ENCODE peak calls at places on chromosome 9, in four cellular contexts. Q is SK-N-SH, R is right cardiac atrium, L is A549. Y is an unnamed sample.

GRCh38 chr9:8907863-8908262 is 1108.3 kb upstream of the DMAC1 start:
- DNase-seq in Q (no peak), R (no peak), L (no peak), Y (no peak)

GRCh38 chr9:86246752-86247161 is 12.7 kb downstream of the C9orf153 start:
- DNase-seq in Q (no peak), R (no peak), L (no peak), Y (peak; percentile 25)

GRCh38 chr9:17225407-17225806 is 90.6 kb downstream of the CNTLN start:
- DNase-seq in Q (no peak), R (no peak), L (no peak), Y (no peak)

GRCh38 chr9:76987594-76988200 is 31.8 kb upstream of the FOXB2 start:
- DNase-seq in Q (no peak), R (no peak), L (peak; percentile 38), Y (peak; percentile 59)

GRCh38 chr9:16138961-16139441 is 586.2 kb downstream of the CCDC171 start:
- DNase-seq in Q (no peak), R (peak; percentile 86), L (no peak), Y (no peak)

GRCh38 chr9:94717656-94718225 is 8.8 kb upstream of the AOPEP start:
- DNase-seq in Q (no peak), R (no peak), L (no peak), Y (no peak)

GRCh38 chr9:89112243-89112642 is 66.4 kb downstream of the SHC3 start:
- DNase-seq in Q (no peak), R (no peak), L (no peak), Y (no peak)

GRCh38 chr9:15161744-15162143 is 145.3 kb downstream of the TTC39B start:
- DNase-seq in Q (no peak), R (no peak), L (no peak), Y (no peak)

GRCh38 chr9:120593250-120593954 is 13.4 kb upstream of the CDK5RAP2 start:
- DNase-seq in Q (no peak), R (no peak), L (no peak), Y (no peak)

GRCh38 chr9:129283290-129283691 is 105.2 kb upstream of the IER5L start:
- DNase-seq in Q (no peak), R (no peak), L (no peak), Y (no peak)

GRCh38 chr9:77648458-77649108 is 461 bp upstream of the GNA14 start:
- DNase-seq in Q (no peak), R (peak; percentile 92), L (no peak), Y (peak; percentile 60)

GRCh38 chr9:118222375-118222774 is 518.2 kb downstream of the TLR4 start:
- DNase-seq in Q (no peak), R (no peak), L (no peak), Y (no peak)

DNA sequence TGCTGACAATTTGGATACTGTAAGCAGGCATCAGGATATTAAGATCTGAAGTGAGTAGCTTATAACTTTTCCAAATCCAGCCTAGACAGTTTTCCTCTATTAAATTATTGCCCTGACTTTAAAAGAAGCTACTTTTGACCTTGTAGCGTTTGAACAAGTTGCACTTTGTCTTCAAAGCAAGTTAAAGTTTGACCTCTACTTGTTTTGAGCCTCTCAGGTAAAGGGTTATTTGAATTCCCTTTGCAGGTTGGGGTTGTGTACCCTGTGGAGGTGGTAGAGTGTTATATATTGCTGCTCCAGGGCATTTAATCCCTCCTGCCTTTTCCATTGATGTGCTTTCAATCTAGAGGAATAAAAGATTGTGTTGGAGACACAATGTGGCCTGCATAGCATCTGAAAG is 30.1 kb downstream of the FXN start:
- DNase-seq in Q (no peak), R (no peak), L (no peak), Y (no peak)
- H3K27ac ChIP-seq in Q (no peak overlapping the region), R (no peak overlapping the region), L (no peak overlapping the region), Y (no peak overlapping the region)

GRCh38 chr9:80369641-80370040 is 797.9 kb downstream of the TLE4 start:
- DNase-seq in Q (no peak), R (no peak), L (no peak), Y (peak; percentile 4)
- H3K9me3 ChIP-seq in Q (no peaks in the 10 kb centered on the region), R (no peaks in the 10 kb centered on the region), L (no peaks in the 10 kb centered on the region), Y (no peaks in the 10 kb centered on the region)

GRCh38 chr9:137199411-137200121 is 975 bp downstream of the TPRN start:
- DNase-seq in Q (no peak), R (no peak), L (no peak), Y (no peak)

GRCh38 chr9:137198748-137199276 is 1.7 kb downstream of the TPRN start:
- DNase-seq in Q (no peak), R (no peak), L (no peak), Y (no peak)

GRCh38 chr9:137200311-137201204 is at the start of gene TPRN:
- DNase-seq in Q (peak; percentile 100), R (peak; percentile 100), L (peak; percentile 100), Y (peak; percentile 100)

GRCh38 chr9:137195525-137196220 is 4.9 kb downstream of the TPRN start:
- DNase-seq in Q (no peak), R (no peak), L (no peak), Y (no peak)

DNA sequence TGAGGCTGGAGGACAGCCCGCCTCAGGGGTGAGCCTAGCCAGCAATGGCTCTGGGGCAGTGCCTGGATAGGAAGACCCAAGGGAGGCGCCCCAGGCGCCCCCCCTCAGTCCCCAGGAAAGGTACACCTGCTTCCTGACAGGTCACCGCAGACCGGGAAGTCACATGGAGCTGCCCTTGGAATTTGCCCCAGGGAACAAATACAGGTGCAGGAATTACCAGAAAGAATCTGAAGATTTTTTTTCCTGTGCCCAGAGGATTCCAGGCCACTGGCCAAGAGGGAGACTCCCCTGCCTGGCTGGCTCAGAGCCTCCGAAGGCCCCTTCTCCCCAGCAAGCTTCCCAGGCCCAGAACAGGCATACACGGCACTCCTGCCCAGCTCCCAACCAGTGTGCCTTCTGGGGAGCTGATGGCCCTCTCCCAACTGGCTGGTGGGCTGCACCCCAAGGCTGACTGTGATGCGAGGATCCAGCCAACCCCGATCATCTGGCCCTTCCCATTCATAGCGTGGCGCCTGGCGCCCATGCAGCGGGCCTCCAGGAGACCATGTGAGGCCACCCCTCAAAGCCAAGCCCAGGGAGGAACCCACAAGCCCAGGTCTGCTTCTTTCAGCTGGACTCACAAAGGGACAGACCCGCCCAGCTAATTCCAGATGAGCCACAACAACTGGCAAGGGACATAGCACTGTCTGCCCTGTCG is 2.3 kb downstream of the TPRN start:
- DNase-seq in Q (no peak), R (no peak), L (no peak), Y (no peak)
- H3K4me3 ChIP-seq in Q (no peak overlapping the region), R (no peak overlapping the region), L (no peak overlapping the region), Y (no peak overlapping the region)

GRCh38 chr9:113537227-113537810 is 73.8 kb downstream of the RGS3 start:
- DNase-seq in Q (peak; percentile 42), R (peak; percentile 63), L (no peak), Y (no peak)

GRCh38 chr9:113533335-113534225 is 70.1 kb downstream of the RGS3 start:
- DNase-seq in Q (no peak), R (no peak), L (no peak), Y (peak; percentile 46)

GRCh38 chr9:113536483-113537226 is 73.1 kb downstream of the RGS3 start:
- DNase-seq in Q (peak; percentile 33), R (peak; percentile 92), L (no peak), Y (peak; percentile 49)

GRCh38 chr9:113536166-113536482 is 72.6 kb downstream of the RGS3 start:
- DNase-seq in Q (no peak), R (no peak), L (no peak), Y (no peak)

DNA sequence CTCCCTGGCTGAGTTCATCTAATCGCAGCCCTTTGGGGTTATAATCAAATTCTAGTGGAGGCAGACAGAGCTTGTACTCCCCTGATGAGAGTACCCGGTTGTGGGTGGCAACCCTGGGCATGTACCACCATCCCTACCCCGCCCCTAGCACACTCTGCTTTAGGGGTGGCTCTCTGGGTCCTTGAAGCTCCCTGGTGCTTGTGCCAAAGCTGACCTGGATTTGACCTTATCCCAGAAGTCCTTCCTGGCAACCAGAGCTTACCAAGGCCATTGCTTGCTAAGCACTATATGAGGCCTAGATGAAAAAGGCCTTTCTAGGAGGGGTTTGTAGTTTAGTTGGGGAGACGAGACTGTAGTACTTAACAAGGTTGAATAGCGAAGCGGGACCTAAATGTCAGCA is 72.2 kb downstream of the RGS3 start:
- DNase-seq in Q (no peak), R (no peak), L (no peak), Y (no peak)
- H3K27ac ChIP-seq in Q (no peak overlapping the region), R (peak overlapping the region; percentile 72), L (no peak overlapping the region), Y (peak overlapping the region; percentile 34)

GRCh38 chr9:135001526-135001925 is 83.8 kb upstream of the FCN1 start:
- DNase-seq in Q (no peak), R (no peak), L (no peak), Y (no peak)
- H3K9me3 ChIP-seq in Q (no peaks in the 10 kb centered on the region), R (peaks cover 7% of the 10 kb centered on the region), L (peaks cover 52% of the 10 kb centered on the region), Y (no peaks in the 10 kb centered on the region)

GRCh38 chr9:80407220-80407619 is 835.5 kb downstream of the TLE4 start:
- DNase-seq in Q (no peak), R (no peak), L (no peak), Y (no peak)

GRCh38 chr9:80400624-80401230 is 829.0 kb downstream of the TLE4 start:
- DNase-seq in Q (no peak), R (no peak), L (no peak), Y (no peak)

GRCh38 chr9:80401243-80401642 is 829.5 kb downstream of the TLE4 start:
- DNase-seq in Q (no peak), R (no peak), L (no peak), Y (no peak)
- H3K4me3 ChIP-seq in Q (no peak overlapping the region), R (no peak overlapping the region), L (no peak overlapping the region), Y (no peak overlapping the region)

GRCh38 chr9:71783120-71783523 is 14.8 kb upstream of the CEMIP2 start:
- DNase-seq in Q (no peak), R (peak; percentile 55), L (no peak), Y (no peak)
- H3K27ac ChIP-seq in Q (no peak overlapping the region), R (no peak overlapping the region), L (peak overlapping the region; percentile 50), Y (no peak overlapping the region)

GRCh38 chr9:114678130-114678529 is 3.9 kb downstream of the TEX48 start:
- DNase-seq in Q (no peak), R (no peak), L (no peak), Y (no peak)

GRCh38 chr9:114682846-114683245 is 854 bp upstream of the TEX48 start:
- DNase-seq in Q (no peak), R (no peak), L (no peak), Y (no peak)

GRCh38 chr9:114681594-114682332 is at the start of gene TEX48:
- DNase-seq in Q (peak; percentile 64), R (peak; percentile 64), L (peak; percentile 66), Y (peak; percentile 79)

GRCh38 chr9:114678847-114679246 is 3.1 kb downstream of the TEX48 start:
- DNase-seq in Q (no peak), R (no peak), L (no peak), Y (no peak)

GRCh38 chr9:114680266-114681011 is 1.6 kb downstream of the TEX48 start:
- DNase-seq in Q (no peak), R (no peak), L (no peak), Y (no peak)
- H3K9me3 ChIP-seq in Q (no peaks in the 10 kb centered on the region), R (no peaks in the 10 kb centered on the region), L (no peaks in the 10 kb centered on the region), Y (no peaks in the 10 kb centered on the region)

GRCh38 chr9:20621553-20622329 is 558 bp downstream of the MLLT3 start:
- DNase-seq in Q (peak; percentile 84), R (peak; percentile 91), L (peak; percentile 56), Y (peak; percentile 85)

GRCh38 chr9:20618361-20618799 is 3.9 kb downstream of the MLLT3 start:
- DNase-seq in Q (no peak), R (no peak), L (peak; percentile 18), Y (no peak)

GRCh38 chr9:20620658-20621552 is 1.4 kb downstream of the MLLT3 start:
- DNase-seq in Q (peak; percentile 63), R (peak; percentile 75), L (peak; percentile 23), Y (peak; percentile 38)

GRCh38 chr9:20616808-20617207 is 5.5 kb downstream of the MLLT3 start:
- DNase-seq in Q (no peak), R (no peak), L (no peak), Y (no peak)

GRCh38 chr9:20619492-20619860 is 2.8 kb downstream of the MLLT3 start:
- DNase-seq in Q (no peak), R (no peak), L (no peak), Y (no peak)
- H3K4me3 ChIP-seq in Q (no peak overlapping the region), R (no peak overlapping the region), L (peak overlapping the region; percentile 95), Y (peak overlapping the region; percentile 81)